ENCODE peak calls at places on chromosomes 5 and 9, in four cellular contexts. I, P, M and F are unnamed samples.

GRCh38 chr5:77428526-77428925 is 63.6 kb downstream of the WDR41 start:
- DNase-seq in I (no peak), M (no peak), P (no peak), F (no peak)

GRCh38 chr5:135493406-135494180 is 41.4 kb upstream of the TIFAB start:
- DNase-seq in M (no peak), I (no peak), P (no peak), F (no peak)

GRCh38 chr5:170426149-170426767 is 37.1 kb upstream of the KCNMB1 start:
- DNase-seq in M (no peak), P (no peak), I (no peak), F (peak; percentile 30)

GRCh38 chr5:122478741-122479459 is 166.9 kb downstream of the SNCAIP start:
- DNase-seq in P (no peak), M (no peak), I (no peak), F (no peak)

GRCh38 chr5:1133510-1134255 is 21.8 kb upstream of the SLC12A7 start:
- DNase-seq in M (no peak), I (no peak), P (no peak), F (no peak)

GRCh38 chr5:37005946-37006540 is 129.5 kb downstream of the NIPBL start:
- DNase-seq in P (no peak), M (no peak), I (no peak), F (no peak)

GRCh38 chr5:3277590-3278196 is 317.9 kb upstream of the IRX1 start:
- DNase-seq in M (no peak), I (peak; percentile 24), P (no peak), F (no peak)

GRCh38 chr5:138241688-138242547 is 28.8 kb upstream of the CDC23 start:
- DNase-seq in I (peak; percentile 39), M (peak; percentile 47), P (no peak), F (peak; percentile 83)

GRCh38 chr5:2173067-2173466 is 290.3 kb upstream of the IRX4 start:
- DNase-seq in M (no peak), P (no peak), I (no peak), F (no peak)

GRCh38 chr5:463301-463700 is 20.3 kb downstream of the EXOC3 start:
- DNase-seq in M (no peak), P (no peak), I (no peak), F (peak; percentile 64)

GRCh38 chr9:88949425-88949824 is 41.8 kb upstream of the S1PR3 start:
- DNase-seq in I (no peak), P (no peak), M (no peak), F (no peak)

GRCh38 chr5:63686938-63687337 is 275.3 kb downstream of the HTR1A start:
- DNase-seq in I (no peak), P (no peak), M (no peak), F (no peak)

GRCh38 chr5:149271195-149271716 is 403 bp upstream of the AFAP1L1 start:
- DNase-seq in P (no peak), M (no peak), I (peak; percentile 36), F (no peak)

GRCh38 chr9:87678650-87679355 is 47.1 kb upstream of the CTSL start:
- DNase-seq in M (no peak), P (no peak), I (peak; percentile 65), F (no peak)

GRCh38 chr9:34983209-34983608 is 6.3 kb upstream of the DNAJB5 start:
- DNase-seq in P (no peak), M (no peak), I (no peak), F (peak; percentile 75)

GRCh38 chr5:135921388-135921787 is 25.7 kb upstream of the IL9 start:
- DNase-seq in I (no peak), P (no peak), M (no peak), F (no peak)

GRCh38 chr9:113350338-113350672 is 964 bp downstream of the BSPRY start:
- DNase-seq in I (no peak), P (no peak), M (no peak), F (no peak)

GRCh38 chr9:109557481-109557880 is 59.4 kb upstream of the PTPN3 start:
- DNase-seq in I (no peak), P (no peak), M (no peak), F (no peak)

GRCh38 chr5:172283020-172283861 is at the start of gene UBTD2:
- DNase-seq in P (peak; percentile 74), M (peak; percentile 88), I (peak; percentile 75), F (peak; percentile 96)

GRCh38 chr5:142368529-142368928 is 43.7 kb upstream of the SPRY4 start:
- DNase-seq in M (no peak), P (no peak), I (no peak), F (no peak)

GRCh38 chr5:139764250-139764791 is 31.3 kb upstream of the PSD2 start:
- DNase-seq in M (no peak), P (peak; percentile 35), I (no peak), F (peak; percentile 78)

GRCh38 chr5:93570294-93571110 is 10.5 kb downstream of the NR2F1-AS1 start:
- DNase-seq in I (no peak), M (no peak), P (no peak), F (peak; percentile 76)

GRCh38 chr5:124414973-124415372 is 331.5 kb downstream of the ZNF608 start:
- DNase-seq in M (no peak), I (no peak), P (no peak), F (no peak)

GRCh38 chr5:6780802-6781391 is 67.7 kb downstream of the TENT4A start:
- DNase-seq in M (no peak), P (no peak), I (no peak), F (no peak)

GRCh38 chr5:123670981-123671557 is 159.1 kb downstream of the CSNK1G3 start:
- DNase-seq in P (no peak), M (no peak), I (peak; percentile 51), F (no peak)

GRCh38 chr9:109497193-109498165 is 628 bp downstream of the PTPN3 start:
- DNase-seq in P (no peak), I (no peak), M (no peak), F (no peak)

GRCh38 chr5:91158011-91158410 is 225.1 kb downstream of the ARRDC3 start:
- DNase-seq in M (no peak), I (no peak), P (no peak), F (no peak)

GRCh38 chr9:108151161-108151586 is 661.6 kb upstream of the KLF4 start:
- DNase-seq in P (no peak), M (no peak), I (no peak), F (no peak)

GRCh38 chr5:167561796-167562195 is 729.6 kb upstream of the WWC1 start:
- DNase-seq in M (no peak), P (no peak), I (no peak), F (no peak)

GRCh38 chr9:1941989-1942388 is 73.2 kb upstream of the SMARCA2 start:
- DNase-seq in M (no peak), I (no peak), P (no peak), F (no peak)

GRCh38 chr5:58156354-58156753 is 303.5 kb downstream of the PLK2 start:
- DNase-seq in I (no peak), M (no peak), P (no peak), F (no peak)

GRCh38 chr5:124670672-124671592 is 75.5 kb downstream of the ZNF608 start:
- DNase-seq in M (no peak), P (no peak), I (no peak), F (no peak)

GRCh38 chr9:89975586-89975985 is 370.8 kb downstream of the GADD45G start:
- DNase-seq in I (no peak), M (no peak), P (no peak), F (no peak)

GRCh38 chr5:111583761-111584203 is 71.4 kb upstream of the STARD4 start:
- DNase-seq in M (no peak), P (no peak), I (no peak), F (no peak)

GRCh38 chr9:131608469-131609115 is 63.3 kb downstream of the PRRT1B start:
- DNase-seq in M (peak; percentile 69), I (peak; percentile 52), P (no peak), F (no peak)

GRCh38 chr5:18101532-18101931 is 467.3 kb downstream of the TAF11L14 start:
- DNase-seq in P (no peak), I (no peak), M (no peak), F (no peak)

GRCh38 chr9:128001411-128002298 is 20.9 kb upstream of the EEIG1 start:
- DNase-seq in P (no peak), I (no peak), M (no peak), F (no peak)

GRCh38 chr5:30040483-30041116 is 1152.9 kb upstream of the CDH6 start:
- DNase-seq in P (no peak), I (peak; percentile 74), M (no peak), F (no peak)

DNA sequence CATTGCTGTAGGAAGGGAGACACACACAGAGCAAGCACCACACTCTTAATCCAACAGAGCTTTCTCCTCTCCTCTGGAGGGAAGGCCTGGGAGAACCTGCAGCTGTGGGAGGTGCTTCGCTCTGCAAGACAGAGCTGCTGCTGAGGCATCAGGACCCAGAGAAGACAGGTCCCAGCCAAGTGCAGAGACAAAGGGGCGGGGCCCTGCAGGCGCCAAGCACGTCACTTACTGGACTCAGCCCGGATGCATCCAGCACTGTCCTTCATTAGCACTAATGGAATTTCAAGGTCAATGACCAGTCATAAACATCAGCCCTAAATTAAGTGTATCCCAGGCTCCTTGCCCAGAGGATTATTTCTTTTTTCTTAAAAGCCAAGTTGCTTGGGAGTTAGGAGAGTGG is 337.1 kb upstream of the PANK3 start:
- DNase-seq in M (no peak), P (no peak), I (no peak), F (peak; percentile 83)
- H3K4me3 ChIP-seq in M (no peak overlapping the region), P (no peak overlapping the region), I (no peak overlapping the region), F (no peak overlapping the region)

GRCh38 chr9:5500441-5501235 is 9.7 kb upstream of the PDCD1LG2 start:
- DNase-seq in M (peak; percentile 48), I (no peak), P (no peak), F (no peak)

GRCh38 chr9:5499157-5499556 is 11.2 kb upstream of the PDCD1LG2 start:
- DNase-seq in P (no peak), I (no peak), M (no peak), F (no peak)

GRCh38 chr9:5502553-5502952 is 7.8 kb upstream of the PDCD1LG2 start:
- DNase-seq in M (no peak), I (no peak), P (no peak), F (no peak)

GRCh38 chr9:5499889-5500398 is 10.4 kb upstream of the PDCD1LG2 start:
- DNase-seq in P (no peak), I (no peak), M (no peak), F (no peak)
- H3K4me3 ChIP-seq in P (no peak overlapping the region), I (no peak overlapping the region), M (no peak overlapping the region), F (no peak overlapping the region)

DNA sequence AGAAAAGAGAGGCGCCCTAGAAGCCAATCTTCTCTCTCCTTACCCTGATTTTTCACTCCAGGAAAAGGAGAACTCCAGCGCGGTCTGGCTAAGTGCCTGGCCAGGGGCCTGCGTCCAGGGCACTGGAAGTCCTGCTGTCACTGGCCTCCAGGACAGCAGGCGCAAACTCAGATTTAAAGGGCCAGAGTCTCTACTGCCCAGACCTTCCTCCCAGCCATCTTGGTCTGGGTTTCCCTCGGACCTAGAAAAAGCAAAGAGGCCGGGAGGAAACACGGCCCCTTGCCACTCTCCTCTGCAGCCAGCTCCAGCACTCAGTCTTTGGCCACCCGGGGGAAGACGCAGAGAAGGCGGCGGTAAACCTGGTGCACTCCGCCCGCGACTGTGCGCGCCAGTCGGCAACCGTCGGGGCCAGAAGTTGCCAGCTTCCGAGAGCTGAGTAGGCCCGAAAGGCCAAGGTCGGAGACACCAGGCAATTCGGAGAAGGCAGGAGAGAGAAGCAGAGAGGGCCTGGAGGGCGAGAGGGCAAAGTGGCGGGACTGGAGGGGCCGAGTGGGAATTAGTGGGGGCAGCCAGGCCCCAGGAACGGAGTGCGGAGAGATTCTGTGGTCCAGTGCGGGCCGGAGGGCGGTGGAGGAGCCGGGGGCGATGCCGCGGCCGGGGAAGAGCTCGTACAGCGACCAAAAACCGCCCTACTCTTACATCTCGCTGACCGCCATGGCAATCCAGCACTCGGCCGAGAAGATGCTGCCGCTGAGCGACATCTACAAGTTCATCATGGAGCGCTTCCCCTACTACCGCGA is at the start of gene FOXB2:
- DNase-seq in M (no peak), P (no peak), I (peak; percentile 24), F (no peak)
- H3K4me3 ChIP-seq in M (peak within 1 kb of the TSS; percentile 29), P (no peak within 1 kb of the TSS), I (peak within 1 kb of the TSS; percentile 31), F (peak within 1 kb of the TSS; percentile 25)

GRCh38 chr5:51389582-51390463 is 6.6 kb downstream of the ISL1 start:
- DNase-seq in P (no peak), I (no peak), M (no peak), F (no peak)
- H3K4me3 ChIP-seq in P (no peak overlapping the region), I (peak overlapping the region; percentile 1), M (peak overlapping the region; percentile 22), F (no peak overlapping the region)